ENCODE peak calls at places on chromosomes 1 and 21, in ten cellular contexts. F, S, A, P, N, K, C, X, R and D are unnamed samples.

GRCh38 chr21:25999935-26000582 is 170.5 kb downstream of the APP start:
- DNase-seq in F (no peak), S (peak; percentile 12), A (no peak), P (no peak), N (no peak), K (no peak), C (peak; percentile 0), X (no peak), R (peak; percentile 44), D (no peak)

GRCh38 chr1:205172729-205173366 is 38.7 kb downstream of the DSTYK start:
- DNase-seq in F (peak; percentile 88), S (no peak), A (no peak), P (no peak), N (no peak), K (no peak), C (no peak), X (no peak), R (no peak), D (no peak)

GRCh38 chr1:204782118-204782700 is 88.5 kb upstream of the NFASC start:
- DNase-seq in F (no peak), S (no peak), A (no peak), P (no peak), N (no peak), K (no peak), C (no peak), X (no peak), R (no peak), D (no peak)

GRCh38 chr1:240350910-240351331 is 259.2 kb downstream of the FMN2 start:
- DNase-seq in F (no peak), S (no peak), A (no peak), P (no peak), N (no peak), K (no peak), C (no peak), X (no peak), R (no peak), D (no peak)

GRCh38 chr1:203690730-203691129 is 64.1 kb downstream of the ATP2B4 start:
- DNase-seq in F (no peak), S (no peak), A (no peak), P (no peak), N (no peak), K (no peak), C (no peak), X (no peak), R (peak; percentile 58), D (no peak)

GRCh38 chr1:235622933-235623790 is 26.4 kb downstream of the GNG4 start:
- DNase-seq in F (no peak), S (no peak), A (no peak), P (no peak), N (no peak), K (no peak), C (no peak), X (no peak), R (peak; percentile 48), D (no peak)

GRCh38 chr1:89405275-89405929 is 41.5 kb downstream of the GBP6 start:
- DNase-seq in F (no peak), S (no peak), A (no peak), P (no peak), N (no peak), K (no peak), C (no peak), X (no peak), R (peak; percentile 65), D (no peak)

GRCh38 chr1:24688621-24689195 is 45.6 kb downstream of the SRRM1 start:
- DNase-seq in F (peak; percentile 71), S (peak; percentile 63), A (peak; percentile 77), P (peak; percentile 21), N (peak; percentile 25), K (peak; percentile 77), C (no peak), X (peak; percentile 66), R (peak; percentile 90), D (peak; percentile 79)

GRCh38 chr1:9145021-9145668 is 16.2 kb upstream of the GPR157 start:
- DNase-seq in F (peak; percentile 53), S (no peak), A (no peak), P (no peak), N (no peak), K (no peak), C (no peak), X (no peak), R (no peak), D (no peak)

GRCh38 chr1:38015978-38016640 is 3.6 kb downstream of the UTP11 start:
- DNase-seq in F (no peak), S (no peak), A (no peak), P (no peak), N (no peak), K (no peak), C (no peak), X (no peak), R (no peak), D (no peak)

GRCh38 chr1:151815716-151816327 is 10.6 kb upstream of the LINGO4 start:
- DNase-seq in F (no peak), S (no peak), A (no peak), P (no peak), N (no peak), K (no peak), C (no peak), X (peak; percentile 24), R (no peak), D (no peak)

GRCh38 chr21:41142051-41142795 is 25.7 kb upstream of the BACE2 start:
- DNase-seq in F (peak; percentile 70), S (no peak), A (no peak), P (peak; percentile 26), N (no peak), K (peak; percentile 50), C (no peak), X (no peak), R (peak; percentile 9), D (no peak)

GRCh38 chr1:33056426-33056825 is 19.7 kb upstream of the AK2 start:
- DNase-seq in F (no peak), S (no peak), A (no peak), P (no peak), N (no peak), K (no peak), C (no peak), X (no peak), R (no peak), D (no peak)